ENCODE peak calls at places on chromosomes 7 and 10, in eight cellular contexts. U is ascending aorta; L is kidney; B is A549; V is colonic mucosa; N is spleen; H is mesenchymal stem cell; X is CD4-positive, alpha-beta memory T cell. I is an unnamed sample.

GRCh38 chr10:22156750-22157149 is 61.1 kb downstream of the EBLN1 start:
- DNase-seq in L (no peak), V (no peak), U (no peak), H (no peak), X (no peak), B (no peak), N (no peak), I (no peak)

GRCh38 chr7:14133752-14134151 is 144.3 kb upstream of the ETV1 start:
- DNase-seq in V (no peak), H (peak; percentile 15), X (no peak), B (no peak), U (no peak), N (no peak), L (no peak), I (no peak)

GRCh38 chr7:75966209-75966961 is 28.0 kb downstream of the TMEM120A start:
- DNase-seq in H (no peak), X (no peak), V (peak; percentile 42), B (no peak), L (peak; percentile 86), U (peak; percentile 92), N (peak; percentile 59), I (no peak)

GRCh38 chr10:114618722-114619121 is 39.4 kb downstream of the ABLIM1 start:
- DNase-seq in V (no peak), L (no peak), B (no peak), N (no peak), U (no peak), X (no peak), H (no peak), I (no peak)

GRCh38 chr7:2011266-2012043 is 221.3 kb downstream of the MAD1L1 start:
- DNase-seq in N (peak; percentile 73), L (peak; percentile 59), H (no peak), X (no peak), B (no peak), V (no peak), U (peak; percentile 55), I (no peak)

GRCh38 chr7:98217623-98218582 is 6.7 kb downstream of the BHLHA15 start:
- DNase-seq in B (no peak), L (peak; percentile 71), N (peak; percentile 78), U (no peak), V (no peak), H (no peak), X (no peak), I (no peak)

GRCh38 chr10:22750131-22750530 is 35.8 kb upstream of the PIP4K2A start:
- DNase-seq in H (no peak), U (no peak), N (no peak), V (no peak), B (no peak), X (no peak), L (no peak), I (no peak)

GRCh38 chr7:371779-372545 is 82.0 kb downstream of the FOXL3 start:
- DNase-seq in H (no peak), V (no peak), B (no peak), U (peak; percentile 46), L (peak; percentile 70), N (peak; percentile 70), X (no peak), I (no peak)

GRCh38 chr7:116665447-116665996 is 6.5 kb upstream of the MET start:
- DNase-seq in L (no peak), B (no peak), N (no peak), U (no peak), X (no peak), H (no peak), V (no peak), I (no peak)

GRCh38 chr10:95408931-95409873 is 118.4 kb upstream of the PDLIM1 start:
- DNase-seq in V (no peak), X (no peak), L (peak; percentile 75), N (no peak), H (no peak), B (no peak), U (peak; percentile 87), I (no peak)

GRCh38 chr10:72740526-72740925 is 48.6 kb downstream of the MCU start:
- DNase-seq in N (no peak), X (no peak), L (no peak), U (no peak), H (peak; percentile 85), V (peak; percentile 32), B (peak; percentile 33), I (no peak)

GRCh38 chr7:139602143-139602722 is 78.7 kb downstream of the CLEC2L start:
- DNase-seq in H (peak; percentile 49), L (no peak), N (no peak), U (no peak), V (no peak), X (peak; percentile 38), B (peak; percentile 45), I (no peak)

GRCh38 chr10:88008866-88009470 is 145.5 kb downstream of the PTEN start:
- DNase-seq in N (no peak), U (no peak), L (no peak), H (peak; percentile 81), V (no peak), X (no peak), B (peak; percentile 7), I (no peak)

GRCh38 chr10:29621161-29621560 is 13.6 kb downstream of the SVIL start:
- DNase-seq in V (no peak), N (no peak), B (no peak), X (no peak), U (peak; percentile 87), H (peak; percentile 97), L (no peak), I (peak; percentile 59)

GRCh38 chr7:108461855-108462254 is 5.6 kb upstream of the NRCAM start:
- DNase-seq in N (no peak), H (no peak), V (no peak), B (no peak), X (no peak), U (no peak), L (no peak), I (no peak)

GRCh38 chr7:5692845-5693278 is 88.6 kb downstream of the RNF216 start:
- DNase-seq in V (no peak), L (no peak), N (no peak), X (no peak), B (peak; percentile 80), H (peak; percentile 83), U (no peak), I (peak; percentile 65)

GRCh38 chr10:120989279-120989678 is 138.1 kb downstream of the WDR11 start:
- DNase-seq in H (no peak), X (no peak), N (no peak), V (no peak), B (no peak), U (peak; percentile 18), L (no peak), I (no peak)

GRCh38 chr10:102230264-102230860 is 4.3 kb downstream of the ELOVL3 start:
- DNase-seq in N (peak; percentile 82), H (peak; percentile 58), U (peak; percentile 72), B (peak; percentile 66), X (peak; percentile 27), L (peak; percentile 89), V (peak; percentile 35), I (peak; percentile 65)

DNA sequence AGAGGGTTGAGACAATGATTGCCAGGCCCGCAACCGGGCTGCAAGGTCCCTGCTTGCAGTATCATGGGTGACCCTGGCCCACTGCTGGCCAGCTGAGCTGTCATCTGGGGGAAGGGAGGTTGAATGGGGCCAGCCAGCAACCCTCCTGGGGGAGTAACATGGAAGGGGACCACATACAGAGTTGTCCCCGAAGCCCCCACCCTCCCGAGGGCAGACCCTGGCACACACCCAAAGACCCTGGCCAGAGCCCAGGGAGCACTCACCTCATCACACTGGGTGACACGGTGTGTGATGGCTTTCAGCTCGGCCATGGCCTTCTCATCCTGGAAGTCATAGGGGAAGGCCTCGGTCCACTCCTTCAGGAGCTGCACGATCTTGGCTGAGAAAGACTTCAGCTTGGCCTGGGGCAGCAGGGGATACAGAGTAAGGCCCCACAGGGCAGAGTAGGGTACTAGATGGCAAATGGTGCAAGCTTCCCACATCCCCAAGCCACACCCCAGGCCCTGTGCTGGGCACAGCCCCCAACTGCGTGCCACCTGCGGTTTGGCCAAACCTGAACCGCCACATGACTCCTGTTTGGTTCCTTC is 63.4 kb downstream of the CSGALNACT2 start:
- DNase-seq in B (no peak), X (no peak), N (peak; percentile 79), H (no peak), L (peak; percentile 53), U (peak; percentile 58), V (peak; percentile 17), I (peak; percentile 42)
- H3K4me3 ChIP-seq in B (no peak overlapping the region), X (peak overlapping the region; percentile 32), N (no peak overlapping the region), H (peak overlapping the region; percentile 78), L (no peak overlapping the region), U (peak overlapping the region; percentile 57), V (no peak overlapping the region), I (no peak overlapping the region)

DNA sequence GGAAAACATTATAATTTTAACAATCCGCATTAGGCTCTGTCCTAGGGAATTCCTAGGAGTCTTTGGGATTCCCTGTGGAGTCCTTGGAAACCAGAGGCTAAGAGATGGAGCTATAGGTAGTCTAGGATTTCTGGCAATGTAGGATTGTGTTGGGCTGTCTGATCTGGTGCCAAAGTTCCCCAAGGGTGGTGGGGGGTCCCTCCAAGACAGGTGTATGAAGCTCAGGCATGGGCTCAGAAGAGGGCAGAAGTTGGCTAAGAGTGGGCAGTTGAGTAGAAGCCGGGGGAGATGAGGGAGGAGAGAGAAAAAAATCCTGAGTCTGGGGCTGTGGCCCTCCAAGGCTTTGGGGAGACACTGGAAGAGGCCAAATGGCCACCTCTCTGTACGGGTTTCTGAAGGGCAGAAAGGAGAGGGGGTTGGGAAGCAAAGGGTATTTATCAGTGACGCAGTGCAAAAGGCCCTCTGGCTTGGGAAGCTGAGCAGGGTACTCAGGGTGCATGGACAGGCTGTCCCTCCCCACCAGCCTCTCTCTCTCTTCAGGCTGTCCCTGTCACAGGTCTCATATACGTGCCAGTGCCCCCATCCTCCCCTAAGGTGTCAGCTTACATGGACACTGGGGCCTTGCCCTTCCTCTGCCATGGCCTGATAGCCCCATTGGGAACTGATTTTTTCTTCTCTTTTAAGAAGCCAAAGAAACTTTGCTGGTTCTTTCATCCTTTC is 923 bp downstream of the HOXA6 start:
- DNase-seq in N (peak; percentile 24), X (no peak), V (peak; percentile 31), H (no peak), B (no peak), U (peak; percentile 61), L (peak; percentile 41), I (no peak)
- H3K4me1 ChIP-seq in N (peaks cover 62% of the 10 kb centered on the region), X (peaks cover 15% of the 10 kb centered on the region), V (peaks cover 17% of the 10 kb centered on the region), H (peaks cover 17% of the 10 kb centered on the region), B (peaks cover 18% of the 10 kb centered on the region), U (no peaks in the 10 kb centered on the region), L (peaks cover 16% of the 10 kb centered on the region), I (peaks cover 62% of the 10 kb centered on the region)

GRCh38 chr7:28933874-28934265 is 24.3 kb downstream of the TRIL start:
- DNase-seq in U (no peak), X (no peak), H (no peak), N (no peak), V (no peak), B (no peak), L (no peak), I (no peak)
- H3K27ac ChIP-seq in U (no peak overlapping the region), X (no peak overlapping the region), H (no peak overlapping the region), N (no peak overlapping the region), V (no peak overlapping the region), B (no peak overlapping the region), L (no peak overlapping the region), I (no peak overlapping the region)

DNA sequence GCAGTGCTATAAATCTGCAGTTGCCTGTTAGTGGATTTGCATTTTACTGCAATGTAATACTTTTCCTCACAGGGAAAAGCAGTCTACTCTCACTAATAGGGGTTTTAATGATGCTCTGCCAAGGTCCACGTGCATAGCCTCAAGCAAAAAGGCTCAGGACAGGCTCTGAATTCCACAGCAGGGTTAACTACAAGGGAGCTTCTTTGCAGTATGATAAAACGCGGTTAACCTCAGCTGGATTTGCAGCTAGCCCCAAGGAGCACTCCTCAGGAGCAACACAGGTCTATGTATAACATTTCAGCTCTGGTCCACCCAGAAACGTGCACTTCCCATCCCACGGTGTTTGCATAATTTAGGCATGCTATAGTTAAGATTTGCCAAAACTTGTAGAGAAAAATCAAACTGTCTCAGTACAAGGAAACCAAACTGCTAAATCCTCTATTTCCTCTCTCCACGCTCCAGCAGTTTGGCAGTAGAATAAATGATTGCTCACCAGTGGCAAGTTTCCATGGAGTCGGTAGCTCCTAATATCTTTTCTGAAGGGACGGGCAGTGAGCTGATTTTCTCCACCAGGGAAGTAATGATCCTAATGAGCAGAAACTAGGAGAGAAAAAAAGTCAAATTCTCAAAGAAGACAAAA is 13.1 kb upstream of the ASB4 start:
- DNase-seq in L (no peak), U (no peak), X (no peak), B (no peak), N (no peak), V (no peak), H (no peak), I (no peak)
- H3K4me3 ChIP-seq in L (no peak overlapping the region), U (no peak overlapping the region), X (no peak overlapping the region), B (no peak overlapping the region), N (no peak overlapping the region), V (no peak overlapping the region), H (no peak overlapping the region), I (no peak overlapping the region)

I was measured in SJSA1.